ENCODE peak calls at places on chromosomes 2 and 18, in five cellular contexts. One of them, this sample, is unnamed.

GRCh38 chr2:8472545-8473361 is 209.1 kb upstream of the ID2 start:
- DNase-seq in lower leg skin: no peak
- DNase-seq in Peyer's patch: peak
- DNase-seq in body of pancreas: no peak
- DNase-seq in GM12892: no peak
- DNase-seq in this sample: no peak

GRCh38 chr18:49752095-49752457 is 61.3 kb downstream of the ACAA2 start:
- DNase-seq in lower leg skin: no peak
- DNase-seq in Peyer's patch: no peak
- DNase-seq in body of pancreas: no peak
- DNase-seq in GM12892: no peak
- DNase-seq in this sample: no peak

GRCh38 chr2:28457237-28457636 is 38.6 kb upstream of the PLB1 start:
- DNase-seq in lower leg skin: no peak
- DNase-seq in Peyer's patch: no peak
- DNase-seq in body of pancreas: no peak
- DNase-seq in GM12892: no peak
- DNase-seq in this sample: no peak

GRCh38 chr18:79427368-79428225 is 31.9 kb downstream of the NFATC1 start:
- DNase-seq in lower leg skin: no peak
- DNase-seq in Peyer's patch: no peak
- DNase-seq in body of pancreas: no peak
- DNase-seq in GM12892: no peak
- DNase-seq in this sample: no peak

GRCh38 chr2:230266654-230267053 is 41.1 kb downstream of the SP140 start:
- DNase-seq in lower leg skin: no peak
- DNase-seq in Peyer's patch: no peak
- DNase-seq in body of pancreas: no peak
- DNase-seq in GM12892: no peak
- DNase-seq in this sample: no peak

GRCh38 chr2:191636235-191636543 is 41.7 kb upstream of the NABP1 start:
- DNase-seq in lower leg skin: no peak
- DNase-seq in Peyer's patch: no peak
- DNase-seq in body of pancreas: no peak
- DNase-seq in GM12892: no peak
- DNase-seq in this sample: no peak

GRCh38 chr2:120853294-120854013 is 117.8 kb downstream of the GLI2 start:
- DNase-seq in lower leg skin: no peak
- DNase-seq in Peyer's patch: no peak
- DNase-seq in body of pancreas: no peak
- DNase-seq in GM12892: no peak
- DNase-seq in this sample: no peak

GRCh38 chr18:23053756-23054457 is 81.4 kb upstream of the CABLES1 start:
- DNase-seq in lower leg skin: no peak
- DNase-seq in Peyer's patch: no peak
- DNase-seq in body of pancreas: peak
- DNase-seq in GM12892: no peak
- DNase-seq in this sample: no peak

GRCh38 chr18:22848618-22849017 is 84.5 kb upstream of the RBBP8 start:
- DNase-seq in lower leg skin: no peak
- DNase-seq in Peyer's patch: no peak
- DNase-seq in body of pancreas: peak
- DNase-seq in GM12892: no peak
- DNase-seq in this sample: no peak

GRCh38 chr2:132871829-132872228 is 201.8 kb upstream of the LYPD1 start:
- DNase-seq in lower leg skin: no peak
- DNase-seq in Peyer's patch: no peak
- DNase-seq in body of pancreas: no peak
- DNase-seq in GM12892: no peak
- DNase-seq in this sample: no peak

GRCh38 chr2:240259924-240260529 is 119.6 kb upstream of the OTOS start:
- DNase-seq in lower leg skin: no peak
- DNase-seq in Peyer's patch: no peak
- DNase-seq in body of pancreas: no peak
- DNase-seq in GM12892: no peak
- DNase-seq in this sample: no peak

GRCh38 chr2:201532686-201533304 is 81.3 kb downstream of the STRADB start:
- DNase-seq in lower leg skin: no peak
- DNase-seq in Peyer's patch: no peak
- DNase-seq in body of pancreas: no peak
- DNase-seq in GM12892: no peak
- DNase-seq in this sample: peak

GRCh38 chr2:141923657-141924056 is 207.2 kb downstream of the LRP1B start:
- DNase-seq in lower leg skin: no peak
- DNase-seq in Peyer's patch: no peak
- DNase-seq in body of pancreas: no peak
- DNase-seq in GM12892: no peak
- DNase-seq in this sample: no peak

GRCh38 chr2:64700133-64700809 is 46.6 kb upstream of the SERTAD2 start:
- DNase-seq in lower leg skin: no peak
- DNase-seq in Peyer's patch: no peak
- DNase-seq in body of pancreas: no peak
- DNase-seq in GM12892: no peak
- DNase-seq in this sample: no peak

GRCh38 chr2:84938194-84938879 is 32.6 kb upstream of the KCMF1 start:
- DNase-seq in lower leg skin: no peak
- DNase-seq in Peyer's patch: no peak
- DNase-seq in body of pancreas: no peak
- DNase-seq in GM12892: no peak
- DNase-seq in this sample: no peak

GRCh38 chr2:36456227-36456788 is 100.7 kb downstream of the CRIM1 start:
- DNase-seq in lower leg skin: no peak
- DNase-seq in Peyer's patch: peak
- DNase-seq in body of pancreas: peak
- DNase-seq in GM12892: no peak
- DNase-seq in this sample: no peak

GRCh38 chr2:23312996-23313606 is 71.9 kb upstream of the KLHL29 start:
- DNase-seq in lower leg skin: no peak
- DNase-seq in Peyer's patch: no peak
- DNase-seq in body of pancreas: no peak
- DNase-seq in GM12892: peak
- DNase-seq in this sample: peak

GRCh38 chr2:113896791-113897190 is 6.9 kb downstream of the ACTR3 start:
- DNase-seq in lower leg skin: no peak
- DNase-seq in Peyer's patch: no peak
- DNase-seq in body of pancreas: no peak
- DNase-seq in GM12892: no peak
- DNase-seq in this sample: no peak

GRCh38 chr2:150994041-150994440 is 267.6 kb downstream of the RBM43 start:
- DNase-seq in lower leg skin: no peak
- DNase-seq in Peyer's patch: no peak
- DNase-seq in body of pancreas: no peak
- DNase-seq in GM12892: no peak
- DNase-seq in this sample: no peak

GRCh38 chr18:28404721-28405120 is 227.8 kb upstream of the CDH2 start:
- DNase-seq in lower leg skin: no peak
- DNase-seq in Peyer's patch: no peak
- DNase-seq in body of pancreas: no peak
- DNase-seq in GM12892: no peak
- DNase-seq in this sample: no peak

GRCh38 chr2:1854747-1855146 is 110.4 kb upstream of the PXDN start:
- DNase-seq in lower leg skin: no peak
- DNase-seq in Peyer's patch: no peak
- DNase-seq in body of pancreas: no peak
- DNase-seq in GM12892: no peak
- DNase-seq in this sample: no peak

GRCh38 chr2:65700004-65700651 is 267.7 kb upstream of the SPRED2 start:
- DNase-seq in lower leg skin: no peak
- DNase-seq in Peyer's patch: no peak
- DNase-seq in body of pancreas: no peak
- DNase-seq in GM12892: peak
- DNase-seq in this sample: no peak

GRCh38 chr2:27209621-27210401 is 2.0 kb upstream of the ATRAID start:
- DNase-seq in lower leg skin: no peak
- DNase-seq in Peyer's patch: no peak
- DNase-seq in body of pancreas: no peak
- DNase-seq in GM12892: no peak
- DNase-seq in this sample: no peak

GRCh38 chr2:26034597-26035067 is 748 bp downstream of the RAB10 start:
- DNase-seq in lower leg skin: no peak
- DNase-seq in Peyer's patch: no peak
- DNase-seq in body of pancreas: no peak
- DNase-seq in GM12892: no peak
- DNase-seq in this sample: no peak

GRCh38 chr2:101630224-101630949 is 67.1 kb upstream of the MAP4K4 start:
- DNase-seq in lower leg skin: peak
- DNase-seq in Peyer's patch: no peak
- DNase-seq in body of pancreas: peak
- DNase-seq in GM12892: no peak
- DNase-seq in this sample: no peak

GRCh38 chr18:11147962-11148654 is 1.3 kb downstream of the PIEZO2 start:
- DNase-seq in lower leg skin: no peak
- DNase-seq in Peyer's patch: no peak
- DNase-seq in body of pancreas: no peak
- DNase-seq in GM12892: no peak
- DNase-seq in this sample: no peak

GRCh38 chr2:144541411-144541810 is 21.5 kb upstream of the ZEB2 start:
- DNase-seq in lower leg skin: no peak
- DNase-seq in Peyer's patch: no peak
- DNase-seq in body of pancreas: no peak
- DNase-seq in GM12892: no peak
- DNase-seq in this sample: no peak

GRCh38 chr2:170354409-170354808 is 176.5 kb downstream of the MYO3B start:
- DNase-seq in lower leg skin: no peak
- DNase-seq in Peyer's patch: no peak
- DNase-seq in body of pancreas: no peak
- DNase-seq in GM12892: no peak
- DNase-seq in this sample: no peak

GRCh38 chr2:132037527-132038178 is 124.1 kb downstream of the ANKRD30BL start:
- DNase-seq in lower leg skin: no peak
- DNase-seq in Peyer's patch: no peak
- DNase-seq in body of pancreas: peak
- DNase-seq in GM12892: no peak
- DNase-seq in this sample: no peak

DNA sequence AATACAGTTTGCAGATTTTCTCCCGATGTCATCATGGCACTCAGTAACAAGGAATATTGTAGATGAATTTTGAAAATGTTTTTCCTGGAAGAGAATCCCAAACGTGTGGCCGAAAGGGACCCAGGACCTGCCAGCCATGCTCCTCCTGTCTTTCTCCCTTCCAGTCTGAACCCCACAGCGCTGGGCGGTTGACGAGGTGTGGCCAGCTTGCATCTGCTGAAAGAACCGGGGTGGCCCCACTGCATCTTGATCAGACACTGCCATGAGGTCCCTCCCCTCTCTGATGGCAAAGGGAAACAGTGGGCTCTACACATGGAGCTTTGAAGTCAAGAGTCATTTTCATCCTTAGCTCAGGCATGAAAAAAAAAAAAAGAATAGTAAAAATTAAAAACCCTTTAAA is 240.3 kb downstream of the AGAP1 start:
- DNase-seq in lower leg skin: no peak
- DNase-seq in Peyer's patch: no peak
- DNase-seq in body of pancreas: no peak
- DNase-seq in GM12892: no peak
- DNase-seq in this sample: no peak
- TF ChIP-seq POLR2A in lower leg skin: no peak
- TF ChIP-seq POLR2A in Peyer's patch: no peak
- TF ChIP-seq POLR2A in body of pancreas: no peak
- TF ChIP-seq POLR2A in GM12892: no peak
- TF ChIP-seq POLR2A in this sample: no peak

GRCh38 chr2:218291934-218292699 is at the start of gene TMBIM1:
- DNase-seq in lower leg skin: peak
- DNase-seq in Peyer's patch: peak
- DNase-seq in body of pancreas: peak
- DNase-seq in GM12892: peak
- DNase-seq in this sample: peak
- TF ChIP-seq POLR2A in lower leg skin: peak
- TF ChIP-seq POLR2A in Peyer's patch: peak
- TF ChIP-seq POLR2A in body of pancreas: peak
- TF ChIP-seq POLR2A in GM12892: peak
- TF ChIP-seq POLR2A in this sample: peak

GRCh38 chr2:219460424-219460926 is 25.8 kb downstream of the SPEG start:
- DNase-seq in lower leg skin: no peak
- DNase-seq in Peyer's patch: no peak
- DNase-seq in body of pancreas: no peak
- DNase-seq in GM12892: no peak
- DNase-seq in this sample: no peak
- TF ChIP-seq POLR2A in lower leg skin: no peak
- TF ChIP-seq POLR2A in Peyer's patch: no peak
- TF ChIP-seq POLR2A in body of pancreas: no peak
- TF ChIP-seq POLR2A in GM12892: no peak
- TF ChIP-seq POLR2A in this sample: no peak

GRCh38 chr2:238228700-238229099 is 11.1 kb downstream of the HES6 start:
- DNase-seq in lower leg skin: no peak
- DNase-seq in Peyer's patch: no peak
- DNase-seq in body of pancreas: peak
- DNase-seq in GM12892: no peak
- DNase-seq in this sample: no peak

GRCh38 chr2:238233625-238234024 is 6.2 kb downstream of the HES6 start:
- DNase-seq in lower leg skin: no peak
- DNase-seq in Peyer's patch: no peak
- DNase-seq in body of pancreas: no peak
- DNase-seq in GM12892: no peak
- DNase-seq in this sample: no peak

GRCh38 chr2:238230699-238231098 is 9.1 kb downstream of the HES6 start:
- DNase-seq in lower leg skin: no peak
- DNase-seq in Peyer's patch: no peak
- DNase-seq in body of pancreas: peak
- DNase-seq in GM12892: no peak
- DNase-seq in this sample: no peak

GRCh38 chr2:238231809-238232208 is 8.0 kb downstream of the HES6 start:
- DNase-seq in lower leg skin: no peak
- DNase-seq in Peyer's patch: no peak
- DNase-seq in body of pancreas: no peak
- DNase-seq in GM12892: no peak
- DNase-seq in this sample: no peak

GRCh38 chr2:238231251-238231793 is 8.5 kb downstream of the HES6 start:
- DNase-seq in lower leg skin: peak
- DNase-seq in Peyer's patch: peak
- DNase-seq in body of pancreas: peak
- DNase-seq in GM12892: no peak
- DNase-seq in this sample: no peak
- TF ChIP-seq POLR2A in lower leg skin: no peak
- TF ChIP-seq POLR2A in Peyer's patch: no peak
- TF ChIP-seq POLR2A in body of pancreas: peak
- TF ChIP-seq POLR2A in GM12892: no peak
- TF ChIP-seq POLR2A in this sample: no peak

GRCh38 chr2:46535360-46535759 is 56.0 kb downstream of the TMEM247 start:
- DNase-seq in lower leg skin: no peak
- DNase-seq in Peyer's patch: peak
- DNase-seq in body of pancreas: peak
- DNase-seq in GM12892: no peak
- DNase-seq in this sample: no peak
- TF ChIP-seq POLR2A in lower leg skin: no peak
- TF ChIP-seq POLR2A in Peyer's patch: no peak
- TF ChIP-seq POLR2A in body of pancreas: no peak
- TF ChIP-seq POLR2A in GM12892: no peak
- TF ChIP-seq POLR2A in this sample: no peak

This sample was measured in H54.